ENCODE peak calls at places on chromosomes 3 and 15, in nine cellular contexts. Z is right lobe of liver, T is fibroblast of mammary gland, L is AG04450, I is mesothelial cell of epicardium, C is testis, Y is GM12865, M is WTC11, R is suprapubic skin. A is an unnamed sample.

GRCh38 chr3:15562560-15562959 is 38.8 kb downstream of the HACL1 start:
- DNase-seq in Y (no peak), M (no peak), I (no peak), C (no peak), Z (no peak), R (no peak), L (no peak), T (no peak), A (no peak)

GRCh38 chr15:33029247-33029646 is 165.3 kb downstream of the FMN1 start:
- DNase-seq in Z (no peak), T (no peak), M (no peak), I (no peak), R (no peak), C (no peak), L (no peak), Y (no peak), A (no peak)

GRCh38 chr3:112718516-112718915 is 77.6 kb upstream of the CCDC80 start:
- DNase-seq in I (no peak), Z (no peak), Y (no peak), T (no peak), L (no peak), M (no peak), C (no peak), R (no peak), A (no peak)

GRCh38 chr3:128922804-128923459 is 43.5 kb downstream of the ACAD9 start:
- DNase-seq in Z (no peak), I (no peak), Y (no peak), L (no peak), M (no peak), R (peak; percentile 28), T (no peak), C (no peak), A (no peak)

GRCh38 chr15:69742361-69742760 is 289.7 kb downstream of the RPLP1 start:
- DNase-seq in Y (no peak), Z (no peak), T (no peak), R (no peak), L (no peak), M (no peak), C (no peak), I (no peak), A (no peak)

GRCh38 chr3:65833761-65834505 is 204.8 kb downstream of the MAGI1 start:
- DNase-seq in I (no peak), T (peak; percentile 73), Y (peak; percentile 45), Z (no peak), R (no peak), C (no peak), L (peak; percentile 34), M (no peak), A (no peak)

GRCh38 chr3:17059966-17060560 is 175.3 kb downstream of the PLCL2 start:
- DNase-seq in Y (no peak), C (no peak), L (no peak), Z (no peak), I (no peak), M (no peak), T (no peak), R (no peak), A (no peak)

GRCh38 chr3:127288921-127289645 is 1.2 kb upstream of the PRR20G start:
- DNase-seq in R (no peak), L (no peak), I (no peak), Y (no peak), C (no peak), T (no peak), M (peak; percentile 39), Z (no peak), A (peak; percentile 2)

GRCh38 chr3:36765104-36765503 is 751 bp upstream of the DCLK3 start:
- DNase-seq in L (no peak), R (no peak), Z (no peak), M (no peak), T (no peak), Y (no peak), C (no peak), I (no peak), A (no peak)

GRCh38 chr15:101456079-101456791 is 33.3 kb downstream of the PCSK6 start:
- DNase-seq in R (no peak), C (peak; percentile 17), L (no peak), M (no peak), Y (no peak), T (no peak), Z (no peak), I (no peak), A (no peak)

GRCh38 chr3:36595531-36595930 is 168.8 kb downstream of the DCLK3 start:
- DNase-seq in Z (no peak), L (no peak), R (no peak), T (no peak), Y (no peak), C (no peak), I (no peak), M (no peak), A (no peak)

GRCh38 chr3:57060089-57060829 is at the start of gene SPATA12:
- DNase-seq in C (peak; percentile 75), L (peak; percentile 45), T (peak; percentile 90), Y (no peak), R (peak; percentile 87), M (peak; percentile 72), I (no peak), Z (peak; percentile 58), A (no peak)

GRCh38 chr15:89442671-89443307 is 53.6 kb downstream of the RHCG start:
- DNase-seq in T (peak; percentile 32), Y (peak; percentile 62), C (peak; percentile 66), M (peak; percentile 94), R (no peak), L (no peak), I (no peak), Z (no peak), A (peak; percentile 82)

GRCh38 chr3:171797265-171797679 is 13.0 kb downstream of the PLD1 start:
- DNase-seq in Y (peak; percentile 89), M (no peak), Z (no peak), C (no peak), I (no peak), R (no peak), L (no peak), T (peak; percentile 29), A (no peak)

GRCh38 chr3:160564205-160564922 is 1.0 kb downstream of the KPNA4 start:
- DNase-seq in Y (peak; percentile 19), C (peak; percentile 29), L (no peak), Z (peak; percentile 62), T (no peak), M (no peak), R (no peak), I (no peak), A (peak; percentile 30)

GRCh38 chr15:79003301-79003700 is 58.5 kb upstream of the CTSH start:
- DNase-seq in I (no peak), T (peak; percentile 57), L (no peak), M (no peak), C (no peak), R (no peak), Z (no peak), Y (no peak), A (no peak)

GRCh38 chr3:176971613-176972174 is 225.6 kb downstream of the TBL1XR1 start:
- DNase-seq in Z (no peak), M (no peak), R (no peak), Y (no peak), I (no peak), L (no peak), C (no peak), T (no peak), A (no peak)

DNA sequence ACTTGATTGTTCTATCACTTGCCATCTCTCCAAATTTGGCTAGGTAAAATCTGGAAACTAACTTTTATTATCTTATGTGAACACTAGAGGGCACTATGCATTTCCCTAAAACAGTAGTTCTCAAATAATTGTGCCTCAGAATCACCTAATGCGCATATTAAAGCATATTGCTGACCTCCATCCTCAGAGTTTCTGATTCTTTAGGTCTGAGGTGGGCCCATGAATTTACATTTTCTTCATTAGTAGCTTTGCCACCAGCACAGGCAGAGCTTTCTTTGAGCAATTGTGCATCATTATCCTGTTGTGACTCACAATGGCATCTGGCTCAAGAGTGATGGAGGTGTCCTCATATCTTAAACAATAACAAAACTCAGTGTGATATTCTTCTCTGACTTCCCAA is 17.5 kb upstream of the BCHE start:
- DNase-seq in Y (peak; percentile 10), R (no peak), I (no peak), Z (no peak), M (no peak), C (no peak), L (no peak), T (peak; percentile 25), A (peak; percentile 33)
- TF ChIP-seq CTCF in Y (peak; percentile 41), R (no peak), I (peak; percentile 79), Z (peak; percentile 61), M (peak; percentile 46), C (no peak), L (peak; percentile 60), T (peak; percentile 44), A (peak; percentile 81)

GRCh38 chr3:125140817-125141595 is 71.5 kb downstream of the SLC12A8 start:
- DNase-seq in I (no peak), C (no peak), R (no peak), L (no peak), M (no peak), Z (no peak), T (no peak), Y (peak; percentile 92), A (no peak)
- TF ChIP-seq CTCF in I (no peak), C (no peak), R (no peak), L (no peak), M (no peak), Z (no peak), T (no peak), Y (no peak), A (no peak)

GRCh38 chr3:21024563-21024962 is 726.4 kb downstream of the ZNF385D start:
- DNase-seq in R (no peak), I (no peak), C (no peak), Z (no peak), Y (no peak), M (no peak), L (no peak), T (no peak), A (no peak)

GRCh38 chr3:21028412-21028811 is 722.6 kb downstream of the ZNF385D start:
- DNase-seq in L (no peak), R (no peak), T (no peak), M (no peak), Z (no peak), Y (no peak), C (peak; percentile 35), I (no peak), A (no peak)
- TF ChIP-seq CTCF in L (no peak), R (no peak), T (no peak), M (no peak), Z (no peak), Y (no peak), C (no peak), I (no peak), A (no peak)

GRCh38 chr15:41659855-41660234 is 360 bp upstream of the MGA start:
- DNase-seq in I (no peak), T (no peak), Y (no peak), C (no peak), L (no peak), Z (no peak), R (no peak), M (peak; percentile 64), A (no peak)

GRCh38 chr15:41661529-41662225 is 1.5 kb downstream of the MGA start:
- DNase-seq in T (peak; percentile 73), C (peak; percentile 90), Y (peak; percentile 90), Z (peak; percentile 86), M (peak; percentile 85), L (peak; percentile 39), I (peak; percentile 45), R (peak; percentile 87), A (peak; percentile 88)

GRCh38 chr15:41659190-41659589 is 1.0 kb upstream of the MGA start:
- DNase-seq in M (no peak), I (no peak), Z (no peak), R (no peak), T (no peak), C (no peak), L (no peak), Y (no peak), A (no peak)

GRCh38 chr15:41661078-41661528 is 898 bp downstream of the MGA start:
- DNase-seq in C (no peak), Z (no peak), L (no peak), T (no peak), M (no peak), Y (no peak), I (no peak), R (no peak), A (no peak)

GRCh38 chr15:41660235-41661077 is at the start of gene MGA:
- DNase-seq in Z (peak; percentile 93), T (peak; percentile 87), I (peak; percentile 88), C (peak; percentile 92), Y (peak; percentile 98), R (peak; percentile 91), L (peak; percentile 81), M (peak; percentile 91), A (peak; percentile 98)
- TF ChIP-seq CTCF in Z (no peak), T (no peak), I (no peak), C (peak; percentile 25), Y (no peak), R (no peak), L (peak; percentile 15), M (no peak), A (no peak)

A was measured in OCI-LY7.